ENCODE peak calls at places on chromosomes 5 and 9, in nine cellular contexts. X is substantia nigra; Y is adipocyte; V is stimulated activated CD4-positive, alpha-beta T cell treated with anti-CD3 and anti-CD28 coated beads, TNF-alpha, amount 100 ng/mL, for 24 hours; M is HuH-7; Z is Ammon's horn; L is HuH-7.5; K is iPS DF 19.7; R is globus pallidus. C is an unnamed sample.

GRCh38 chr5:131305906-131306305 is 42.1 kb downstream of the CDC42SE2 start:
- DNase-seq in X (no peak), Y (no peak), V (no peak), M (no peak), Z (no peak), L (no peak), K (no peak), R (no peak), C (no peak)

GRCh38 chr9:4301971-4302427 is 2.1 kb upstream of the GLIS3 start:
- DNase-seq in X (peak), Y (peak), V (no peak), M (no peak), Z (peak), L (no peak), K (no peak), R (no peak), C (peak)

GRCh38 chr5:140806834-140807775 is at the start of gene PCDHA4:
- DNase-seq in X (peak), Y (no peak), V (no peak), M (peak), Z (peak), L (peak), K (no peak), R (peak), C (peak)

GRCh38 chr9:92963831-92964606 is 16.7 kb downstream of the FGD3 start:
- DNase-seq in X (no peak), Y (no peak), V (peak), M (peak), Z (peak), L (no peak), K (no peak), R (peak), C (peak)

GRCh38 chr5:150410524-150411244 is 2.0 kb downstream of the CD74 start:
- DNase-seq in X (peak), Y (peak), V (peak), M (peak), Z (peak), L (peak), K (no peak), R (peak), C (peak)

GRCh38 chr5:138726848-138727247 is 26.4 kb upstream of the CTNNA1 start:
- DNase-seq in X (no peak), Y (no peak), V (no peak), M (no peak), Z (no peak), L (no peak), K (no peak), R (no peak), C (no peak)

GRCh38 chr5:179407191-179408175 is 62.2 kb upstream of the ADAMTS2 start:
- DNase-seq in X (no peak), Y (peak), V (no peak), M (no peak), Z (no peak), L (no peak), K (no peak), R (no peak), C (no peak)

GRCh38 chr9:133935328-133936040 is 56.6 kb downstream of the VAV2 start:
- DNase-seq in X (peak), Y (no peak), V (no peak), M (no peak), Z (no peak), L (no peak), K (no peak), R (no peak), C (no peak)